ENCODE peak calls at places on chromosomes 11 and 22, in eight cellular contexts. One of them, this sample, is unnamed.

GRCh38 chr11:104254347-104254746 is 90.4 kb upstream of the PDGFD start:
- DNase-seq in PC-9: peak; percentile 3
- DNase-seq in body of pancreas: peak; percentile 59
- DNase-seq in CD8-positive, alpha-beta memory T cell: no peak
- DNase-seq in Peyer's patch: no peak
- DNase-seq in left ventricle myocardium inferior: no peak
- DNase-seq in mesendoderm: peak; percentile 86
- DNase-seq in heart left ventricle: no peak
- DNase-seq in this sample: peak; percentile 41

GRCh38 chr11:130677486-130678153 is 229.2 kb downstream of the ADAMTS15 start:
- DNase-seq in PC-9: peak; percentile 70
- DNase-seq in body of pancreas: no peak
- DNase-seq in CD8-positive, alpha-beta memory T cell: no peak
- DNase-seq in Peyer's patch: no peak
- DNase-seq in left ventricle myocardium inferior: peak; percentile 23
- DNase-seq in mesendoderm: peak; percentile 98
- DNase-seq in heart left ventricle: peak; percentile 42
- DNase-seq in this sample: peak; percentile 58

GRCh38 chr22:42194104-42194851 is 63.7 kb upstream of the CYP2D6 start:
- DNase-seq in PC-9: no peak
- DNase-seq in body of pancreas: no peak
- DNase-seq in CD8-positive, alpha-beta memory T cell: no peak
- DNase-seq in Peyer's patch: no peak
- DNase-seq in left ventricle myocardium inferior: no peak
- DNase-seq in mesendoderm: no peak
- DNase-seq in heart left ventricle: no peak
- DNase-seq in this sample: no peak

GRCh38 chr11:74948546-74948897 is 369 bp downstream of the XRRA1 start:
- DNase-seq in PC-9: no peak
- DNase-seq in body of pancreas: no peak
- DNase-seq in CD8-positive, alpha-beta memory T cell: no peak
- DNase-seq in Peyer's patch: no peak
- DNase-seq in left ventricle myocardium inferior: no peak
- DNase-seq in mesendoderm: no peak
- DNase-seq in heart left ventricle: no peak
- DNase-seq in this sample: no peak

GRCh38 chr11:42657169-42657568 is 654.6 kb upstream of the API5 start:
- DNase-seq in PC-9: no peak
- DNase-seq in body of pancreas: no peak
- DNase-seq in CD8-positive, alpha-beta memory T cell: no peak
- DNase-seq in Peyer's patch: no peak
- DNase-seq in left ventricle myocardium inferior: no peak
- DNase-seq in mesendoderm: no peak
- DNase-seq in heart left ventricle: no peak
- DNase-seq in this sample: no peak

GRCh38 chr22:49553076-49553475 is 274.6 kb downstream of the BRD1 start:
- DNase-seq in PC-9: no peak
- DNase-seq in body of pancreas: no peak
- DNase-seq in CD8-positive, alpha-beta memory T cell: no peak
- DNase-seq in Peyer's patch: no peak
- DNase-seq in left ventricle myocardium inferior: no peak
- DNase-seq in mesendoderm: no peak
- DNase-seq in heart left ventricle: no peak
- DNase-seq in this sample: no peak

GRCh38 chr11:64518928-64519327 is 72.1 kb upstream of the SLC22A12 start:
- DNase-seq in PC-9: no peak
- DNase-seq in body of pancreas: no peak
- DNase-seq in CD8-positive, alpha-beta memory T cell: no peak
- DNase-seq in Peyer's patch: no peak
- DNase-seq in left ventricle myocardium inferior: no peak
- DNase-seq in mesendoderm: no peak
- DNase-seq in heart left ventricle: no peak
- DNase-seq in this sample: no peak

GRCh38 chr11:1882265-1883238 is 9.1 kb downstream of the PRR33 start:
- DNase-seq in PC-9: peak; percentile 71
- DNase-seq in body of pancreas: peak; percentile 85
- DNase-seq in CD8-positive, alpha-beta memory T cell: peak; percentile 78
- DNase-seq in Peyer's patch: peak; percentile 72
- DNase-seq in left ventricle myocardium inferior: peak; percentile 88
- DNase-seq in mesendoderm: peak; percentile 77
- DNase-seq in heart left ventricle: peak; percentile 87
- DNase-seq in this sample: peak; percentile 41

GRCh38 chr11:115548878-115549528 is 44.8 kb upstream of the CADM1 start:
- DNase-seq in PC-9: no peak
- DNase-seq in body of pancreas: peak; percentile 22
- DNase-seq in CD8-positive, alpha-beta memory T cell: no peak
- DNase-seq in Peyer's patch: no peak
- DNase-seq in left ventricle myocardium inferior: no peak
- DNase-seq in mesendoderm: peak; percentile 86
- DNase-seq in heart left ventricle: no peak
- DNase-seq in this sample: no peak

GRCh38 chr11:88535266-88535665 is 197.7 kb upstream of the CTSC start:
- DNase-seq in PC-9: no peak
- DNase-seq in body of pancreas: no peak
- DNase-seq in CD8-positive, alpha-beta memory T cell: no peak
- DNase-seq in Peyer's patch: no peak
- DNase-seq in left ventricle myocardium inferior: no peak
- DNase-seq in mesendoderm: no peak
- DNase-seq in heart left ventricle: no peak
- DNase-seq in this sample: peak; percentile 72

GRCh38 chr22:40753114-40753513 is 66.0 kb downstream of the SLC25A17 start:
- DNase-seq in PC-9: no peak
- DNase-seq in body of pancreas: no peak
- DNase-seq in CD8-positive, alpha-beta memory T cell: no peak
- DNase-seq in Peyer's patch: no peak
- DNase-seq in left ventricle myocardium inferior: no peak
- DNase-seq in mesendoderm: no peak
- DNase-seq in heart left ventricle: no peak
- DNase-seq in this sample: no peak

DNA sequence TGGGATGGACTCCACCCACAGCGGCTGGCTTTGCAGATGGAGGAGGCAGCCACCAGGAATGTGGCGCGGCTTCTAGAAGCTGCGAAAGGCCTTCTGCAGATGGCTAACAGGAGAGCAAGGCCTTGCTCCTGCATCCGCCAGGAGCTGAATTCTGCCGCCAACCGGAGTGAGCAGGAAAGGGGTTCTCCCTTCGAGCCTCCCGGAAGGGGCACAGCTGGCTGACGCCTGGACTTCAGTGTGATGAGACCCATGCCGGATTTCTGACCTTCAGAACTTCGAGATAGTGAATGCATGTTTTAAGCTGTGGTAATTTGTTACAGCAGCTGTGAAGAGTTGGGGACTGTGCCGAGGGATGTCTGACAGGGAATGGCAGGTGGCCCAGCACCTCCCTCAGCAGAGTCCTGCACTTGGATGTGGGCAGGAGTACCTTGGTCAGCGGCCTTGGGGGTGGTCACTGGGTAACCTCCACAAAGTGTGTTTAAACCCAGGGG is 7.7 kb downstream of the TBC1D22A start:
- DNase-seq in PC-9: no peak
- DNase-seq in body of pancreas: no peak
- DNase-seq in CD8-positive, alpha-beta memory T cell: no peak
- DNase-seq in Peyer's patch: no peak
- DNase-seq in left ventricle myocardium inferior: no peak
- DNase-seq in mesendoderm: no peak
- DNase-seq in heart left ventricle: no peak
- DNase-seq in this sample: no peak
- H3K4me1 ChIP-seq in PC-9: peaks cover 18% of the 10 kb centered on the region
- H3K4me1 ChIP-seq in body of pancreas: peaks cover 28% of the 10 kb centered on the region
- H3K4me1 ChIP-seq in CD8-positive, alpha-beta memory T cell: peaks cover 30% of the 10 kb centered on the region
- H3K4me1 ChIP-seq in Peyer's patch: peaks cover 39% of the 10 kb centered on the region
- H3K4me1 ChIP-seq in left ventricle myocardium inferior: peaks cover 84% of the 10 kb centered on the region
- H3K4me1 ChIP-seq in mesendoderm: peaks cover 12% of the 10 kb centered on the region
- H3K4me1 ChIP-seq in heart left ventricle: peaks cover 50% of the 10 kb centered on the region
- H3K4me1 ChIP-seq in this sample: peaks cover 3% of the 10 kb centered on the region

DNA sequence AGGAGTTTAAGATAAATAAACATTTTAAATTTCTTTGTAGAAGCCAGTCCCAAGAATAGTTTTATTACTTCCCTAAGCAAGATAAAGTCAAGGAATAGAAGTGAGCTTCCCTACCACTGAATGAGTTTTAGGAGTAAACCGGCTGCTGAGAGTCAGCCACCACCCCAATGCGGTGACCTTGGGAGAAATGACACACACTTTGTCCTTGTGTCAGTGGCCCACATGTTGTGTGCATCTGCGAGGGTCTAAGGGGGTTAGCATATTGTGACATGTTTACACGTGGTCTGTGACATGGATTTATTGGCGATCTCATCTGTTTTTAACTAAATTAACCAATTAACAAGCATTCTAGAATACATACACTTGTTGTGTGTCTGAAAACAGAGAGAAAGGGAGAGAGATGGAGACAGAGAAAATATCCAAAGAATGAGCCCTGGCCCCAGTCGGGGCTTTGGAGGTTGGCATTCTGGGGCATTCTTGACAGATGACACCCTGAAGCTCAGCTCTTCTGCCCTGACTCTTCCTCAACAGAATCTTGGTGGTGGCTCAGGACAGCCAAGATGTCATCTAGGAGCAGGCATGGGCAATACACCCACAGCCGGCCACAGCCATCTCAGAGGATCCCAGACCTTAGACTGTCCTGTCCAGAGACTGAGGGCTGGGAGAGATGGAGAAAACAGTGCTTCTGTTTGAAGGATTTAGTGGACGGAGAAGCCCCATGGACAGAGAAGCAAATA is 29.7 kb upstream of the TMPRSS4 start:
- DNase-seq in PC-9: no peak
- DNase-seq in body of pancreas: no peak
- DNase-seq in CD8-positive, alpha-beta memory T cell: no peak
- DNase-seq in Peyer's patch: no peak
- DNase-seq in left ventricle myocardium inferior: no peak
- DNase-seq in mesendoderm: no peak
- DNase-seq in heart left ventricle: no peak
- DNase-seq in this sample: no peak
- H3K27me3 ChIP-seq in PC-9: peaks cover 11% of the 10 kb centered on the region
- H3K27me3 ChIP-seq in body of pancreas: no peaks in the 10 kb centered on the region
- H3K27me3 ChIP-seq in CD8-positive, alpha-beta memory T cell: no peaks in the 10 kb centered on the region
- H3K27me3 ChIP-seq in Peyer's patch: no peaks in the 10 kb centered on the region
- H3K27me3 ChIP-seq in left ventricle myocardium inferior: peaks cover 9% of the 10 kb centered on the region
- H3K27me3 ChIP-seq in mesendoderm: no peaks in the 10 kb centered on the region
- H3K27me3 ChIP-seq in heart left ventricle: no peaks in the 10 kb centered on the region
- H3K27me3 ChIP-seq in this sample: peaks cover 4% of the 10 kb centered on the region

DNA sequence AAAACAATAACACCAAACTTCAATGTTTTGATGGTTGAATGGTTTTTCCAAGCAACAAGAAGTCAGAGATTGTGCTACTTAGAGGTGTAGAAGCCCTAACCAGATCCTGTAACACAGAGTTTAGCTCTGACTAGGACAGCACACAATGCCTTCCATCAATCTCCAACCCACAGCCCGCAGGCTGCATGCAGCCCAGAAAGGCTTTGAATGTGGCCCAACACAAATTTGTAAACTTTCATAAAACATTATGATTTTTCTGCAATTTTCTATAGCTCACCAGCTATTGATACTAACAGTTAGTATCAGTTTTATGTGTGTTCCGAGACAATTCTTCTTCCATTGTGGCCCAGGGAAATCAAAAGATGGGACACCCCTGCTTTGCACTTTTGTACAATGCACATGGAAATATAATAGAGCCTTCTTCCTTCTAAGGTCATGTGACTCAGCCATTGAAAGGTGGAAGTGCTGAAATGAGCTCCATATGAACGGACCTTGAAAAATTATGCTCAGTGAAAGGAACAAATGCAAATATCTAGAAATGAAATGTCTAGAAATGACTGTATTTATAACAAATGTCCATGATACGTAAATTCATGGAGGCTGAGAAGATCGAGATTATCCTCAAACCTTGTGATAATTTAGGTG is 47.6 kb upstream of the VPREB1 start:
- DNase-seq in PC-9: no peak
- DNase-seq in body of pancreas: no peak
- DNase-seq in CD8-positive, alpha-beta memory T cell: no peak
- DNase-seq in Peyer's patch: no peak
- DNase-seq in left ventricle myocardium inferior: no peak
- DNase-seq in mesendoderm: no peak
- DNase-seq in heart left ventricle: no peak
- DNase-seq in this sample: no peak
- H3K4me1 ChIP-seq in PC-9: no peaks in the 10 kb centered on the region
- H3K4me1 ChIP-seq in body of pancreas: no peaks in the 10 kb centered on the region
- H3K4me1 ChIP-seq in CD8-positive, alpha-beta memory T cell: no peaks in the 10 kb centered on the region
- H3K4me1 ChIP-seq in Peyer's patch: peaks cover 5% of the 10 kb centered on the region
- H3K4me1 ChIP-seq in left ventricle myocardium inferior: peaks cover 7% of the 10 kb centered on the region
- H3K4me1 ChIP-seq in mesendoderm: no peaks in the 10 kb centered on the region
- H3K4me1 ChIP-seq in heart left ventricle: no peaks in the 10 kb centered on the region
- H3K4me1 ChIP-seq in this sample: no peaks in the 10 kb centered on the region

DNA sequence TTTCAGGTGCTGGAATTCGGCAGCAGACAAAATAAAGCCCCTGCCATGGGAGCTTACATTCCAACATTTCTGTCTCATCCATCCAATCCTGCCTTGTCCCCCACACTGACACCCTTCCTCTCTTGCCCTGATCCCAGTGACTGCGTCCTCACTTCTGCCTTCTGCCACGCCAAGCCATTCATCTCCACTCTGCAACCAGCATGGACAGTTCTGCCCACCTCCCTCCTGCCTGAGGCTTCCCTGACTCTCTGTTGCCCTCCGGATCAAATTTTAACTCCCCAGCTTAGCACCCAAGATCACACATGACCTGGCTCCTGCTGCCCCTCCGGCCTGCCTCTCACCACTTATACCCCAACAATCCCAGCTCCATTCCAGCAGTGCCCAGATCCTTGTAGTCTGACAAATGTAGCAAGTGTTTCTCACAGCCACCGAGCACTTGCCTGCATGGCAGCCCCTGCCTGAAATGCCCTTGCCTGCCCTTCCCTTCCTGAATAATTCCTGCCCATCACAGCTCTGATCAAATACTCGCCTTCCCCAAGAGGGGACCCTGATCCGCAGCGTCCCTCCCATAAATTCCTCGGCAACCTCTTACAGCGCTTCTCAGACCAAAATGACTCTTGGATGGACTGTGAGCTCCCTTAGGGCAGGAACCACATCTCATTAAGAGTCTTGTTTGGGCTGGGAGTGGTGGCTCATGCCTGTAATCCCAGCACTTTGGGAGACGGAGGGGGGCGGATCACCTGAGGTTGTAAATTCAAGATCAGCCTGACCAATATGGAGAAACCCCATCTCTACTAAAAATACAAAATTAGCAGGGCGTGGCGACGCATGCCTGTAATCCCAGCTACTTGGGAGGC is 2.3 kb downstream of the ACTN3 start:
- DNase-seq in PC-9: no peak
- DNase-seq in body of pancreas: no peak
- DNase-seq in CD8-positive, alpha-beta memory T cell: no peak
- DNase-seq in Peyer's patch: no peak
- DNase-seq in left ventricle myocardium inferior: no peak
- DNase-seq in mesendoderm: peak; percentile 27
- DNase-seq in heart left ventricle: no peak
- DNase-seq in this sample: no peak
- H3K27me3 ChIP-seq in PC-9: peaks cover 33% of the 10 kb centered on the region
- H3K27me3 ChIP-seq in body of pancreas: no peaks in the 10 kb centered on the region
- H3K27me3 ChIP-seq in CD8-positive, alpha-beta memory T cell: no peaks in the 10 kb centered on the region
- H3K27me3 ChIP-seq in Peyer's patch: no peaks in the 10 kb centered on the region
- H3K27me3 ChIP-seq in left ventricle myocardium inferior: no peaks in the 10 kb centered on the region
- H3K27me3 ChIP-seq in mesendoderm: no peaks in the 10 kb centered on the region
- H3K27me3 ChIP-seq in heart left ventricle: no peaks in the 10 kb centered on the region
- H3K27me3 ChIP-seq in this sample: peaks cover 19% of the 10 kb centered on the region